ENCODE peak calls at places on chromosomes 1 and 21, in four cellular contexts. C is effector memory CD4-positive, alpha-beta T cell; U is CD4-positive, alpha-beta T cell; E is AG09309. S is an unnamed sample.

GRCh38 chr1:230169454-230170152 is 102.6 kb downstream of the GALNT2 start:
- DNase-seq in E (no peak), U (no peak), C (no peak), S (no peak)

GRCh38 chr1:159196543-159196942 is 8.1 kb upstream of the ACKR1 start:
- DNase-seq in E (no peak), U (no peak), C (no peak), S (no peak)

GRCh38 chr21:42818328-42818749 is 61.0 kb downstream of the WDR4 start:
- DNase-seq in E (no peak), U (peak), C (peak), S (peak)

GRCh38 chr21:39927304-39927886 is 60.2 kb downstream of the PCP4 start:
- DNase-seq in U (no peak), E (no peak), C (no peak), S (no peak)

GRCh38 chr1:156150107-156151000 is 3.0 kb upstream of the SEMA4A start:
- DNase-seq in E (no peak), C (no peak), U (no peak), S (no peak)

GRCh38 chr21:45478115-45478801 is 64.0 kb downstream of the SLC19A1 start:
- DNase-seq in C (peak), E (no peak), U (peak), S (peak)

GRCh38 chr1:51623025-51623424 is 6.1 kb downstream of the OSBPL9 start:
- DNase-seq in C (no peak), E (no peak), U (no peak), S (no peak)

GRCh38 chr1:218699411-218699810 is 354.3 kb downstream of the TGFB2 start:
- DNase-seq in U (no peak), C (no peak), E (no peak), S (no peak)

GRCh38 chr1:87968259-87968955 is 639.7 kb downstream of the LMO4 start:
- DNase-seq in E (no peak), C (no peak), U (no peak), S (no peak)

S was measured in effector CD8-positive, alpha-beta T cell.